ENCODE peak calls at places on chromosomes 1 and 21, in seven cellular contexts. X is left ventricle myocardium inferior, Q is choroid plexus epithelial cell, S is sigmoid colon, M is adrenal gland, T is OCI-LY7, U is fibroblast of lung. C is an unnamed sample.

GRCh38 chr1:27949027-27949426 is 10.7 kb upstream of the XKR8 start:
- DNase-seq in X (no peak), Q (no peak), S (no peak), M (no peak), T (no peak), U (no peak), C (no peak)

GRCh38 chr1:158833269-158833668 is 2.1 kb downstream of the MNDA start:
- DNase-seq in X (no peak), Q (no peak), S (no peak), M (no peak), T (no peak), U (no peak), C (no peak)

GRCh38 chr1:67843746-67844145 is 10.5 kb upstream of the GNG12 start:
- DNase-seq in X (no peak), Q (no peak), S (no peak), M (no peak), T (no peak), U (peak), C (no peak)

GRCh38 chr1:169527461-169528213 is 41.9 kb upstream of the SLC19A2 start:
- DNase-seq in X (no peak), Q (peak), S (no peak), M (peak), T (no peak), U (peak), C (peak)

GRCh38 chr1:207867136-207868081 is 43.5 kb downstream of the CD34 start:
- DNase-seq in X (peak), Q (no peak), S (peak), M (peak), T (no peak), U (no peak), C (no peak)

GRCh38 chr21:32483293-32483595 is 70.7 kb downstream of the EVA1C start:
- DNase-seq in X (no peak), Q (no peak), S (no peak), M (no peak), T (no peak), U (no peak), C (no peak)

GRCh38 chr1:101105877-101106276 is 80.3 kb upstream of the DPH5 start:
- DNase-seq in X (no peak), Q (peak), S (no peak), M (no peak), T (no peak), U (peak), C (no peak)

GRCh38 chr21:41611966-41612606 is 104.1 kb upstream of the TMPRSS2 start:
- DNase-seq in X (no peak), Q (peak), S (peak), M (no peak), T (peak), U (peak), C (no peak)

GRCh38 chr21:37378700-37379139 is 12.1 kb downstream of the DYRK1A start:
- DNase-seq in X (no peak), Q (no peak), S (no peak), M (no peak), T (no peak), U (no peak), C (no peak)

GRCh38 chr1:212595787-212596714 is 12.5 kb upstream of the ATF3 start:
- DNase-seq in X (no peak), Q (peak), S (no peak), M (no peak), T (peak), U (peak), C (peak)

GRCh38 chr1:32771561-32772280 is 45.4 kb downstream of the YARS1 start:
- DNase-seq in X (no peak), Q (no peak), S (no peak), M (no peak), T (no peak), U (no peak), C (no peak)

GRCh38 chr1:151852733-151853132 is 779 bp downstream of the THEM5 start:
- DNase-seq in X (no peak), Q (no peak), S (no peak), M (no peak), T (no peak), U (no peak), C (no peak)

GRCh38 chr1:161198206-161198876 is 513 bp downstream of the ADAMTS4 start:
- DNase-seq in X (peak), Q (peak), S (peak), M (no peak), T (no peak), U (no peak), C (no peak)

GRCh38 chr1:37593726-37594125 is 2.0 kb downstream of the GNL2 start:
- DNase-seq in X (no peak), Q (no peak), S (no peak), M (no peak), T (no peak), U (no peak), C (no peak)

GRCh38 chr1:8276173-8276914 is 41.6 kb upstream of the SLC45A1 start:
- DNase-seq in X (no peak), Q (no peak), S (no peak), M (no peak), T (peak), U (no peak), C (no peak)

GRCh38 chr1:210407887-210408252 is 79.2 kb downstream of the HHAT start:
- DNase-seq in X (no peak), Q (no peak), S (no peak), M (no peak), T (no peak), U (no peak), C (no peak)

GRCh38 chr1:153441238-153441755 is 19.2 kb downstream of the S100A7 start:
- DNase-seq in X (no peak), Q (no peak), S (no peak), M (no peak), T (no peak), U (no peak), C (no peak)

GRCh38 chr1:43270421-43271095 is 775 bp downstream of the TMEM125 start:
- DNase-seq in X (no peak), Q (peak), S (peak), M (no peak), T (peak), U (peak), C (no peak)

GRCh38 chr1:101745549-101745948 is 251.2 kb downstream of the OLFM3 start:
- DNase-seq in X (no peak), Q (no peak), S (no peak), M (no peak), T (no peak), U (no peak), C (no peak)

GRCh38 chr1:180898441-180899219 is 14.1 kb upstream of the KIAA1614 start:
- DNase-seq in X (no peak), Q (no peak), S (no peak), M (no peak), T (no peak), U (no peak), C (no peak)

GRCh38 chr1:107669996-107670395 is 295.0 kb downstream of the VAV3 start:
- DNase-seq in X (peak), Q (peak), S (peak), M (peak), T (no peak), U (peak), C (no peak)

GRCh38 chr1:225835752-225836151 is 25.8 kb downstream of the EPHX1 start:
- DNase-seq in X (peak), Q (peak), S (peak), M (peak), T (no peak), U (peak), C (no peak)

GRCh38 chr1:151993084-151993733 is 450 bp downstream of the S100A10 start:
- DNase-seq in X (peak), Q (no peak), S (peak), M (peak), T (peak), U (peak), C (no peak)

GRCh38 chr1:6800728-6801127 is 15.5 kb downstream of the CAMTA1 start:
- DNase-seq in X (no peak), Q (peak), S (no peak), M (no peak), T (no peak), U (peak), C (peak)

GRCh38 chr21:28884976-28885852 is 107.5 kb downstream of the LTN1 start:
- DNase-seq in X (peak), Q (peak), S (peak), M (peak), T (peak), U (peak), C (peak)

GRCh38 chr1:232984577-232985425 is 34.4 kb downstream of the NTPCR start:
- DNase-seq in X (no peak), Q (no peak), S (no peak), M (no peak), T (no peak), U (no peak), C (no peak)

GRCh38 chr21:29938968-29939858 is 583 bp downstream of the GRIK1 start:
- DNase-seq in X (no peak), Q (peak), S (peak), M (no peak), T (no peak), U (peak), C (no peak)

GRCh38 chr21:35849131-35849530 is 211.2 kb downstream of the SETD4 start:
- DNase-seq in X (no peak), Q (peak), S (no peak), M (no peak), T (no peak), U (peak), C (no peak)

GRCh38 chr1:36778773-36779172 is 255.5 kb downstream of the GRIK3 start:
- DNase-seq in X (no peak), Q (no peak), S (no peak), M (no peak), T (no peak), U (no peak), C (no peak)

GRCh38 chr1:99728494-99729235 is 37.8 kb downstream of the FRRS1 start:
- DNase-seq in X (no peak), Q (peak), S (no peak), M (no peak), T (peak), U (peak), C (no peak)

GRCh38 chr1:61079276-61079897 is 3.0 kb upstream of the NFIA start:
- DNase-seq in X (no peak), Q (no peak), S (no peak), M (no peak), T (no peak), U (no peak), C (no peak)

GRCh38 chr1:61079898-61080336 is 2.4 kb upstream of the NFIA start:
- DNase-seq in X (peak), Q (peak), S (peak), M (peak), T (no peak), U (peak), C (peak)

GRCh38 chr1:61077676-61078521 is 4.5 kb upstream of the NFIA start:
- DNase-seq in X (peak), Q (peak), S (peak), M (peak), T (peak), U (peak), C (peak)

GRCh38 chr1:61076728-61077675 is 5.4 kb upstream of the NFIA start:
- DNase-seq in X (peak), Q (peak), S (peak), M (peak), T (peak), U (peak), C (peak)

DNA sequence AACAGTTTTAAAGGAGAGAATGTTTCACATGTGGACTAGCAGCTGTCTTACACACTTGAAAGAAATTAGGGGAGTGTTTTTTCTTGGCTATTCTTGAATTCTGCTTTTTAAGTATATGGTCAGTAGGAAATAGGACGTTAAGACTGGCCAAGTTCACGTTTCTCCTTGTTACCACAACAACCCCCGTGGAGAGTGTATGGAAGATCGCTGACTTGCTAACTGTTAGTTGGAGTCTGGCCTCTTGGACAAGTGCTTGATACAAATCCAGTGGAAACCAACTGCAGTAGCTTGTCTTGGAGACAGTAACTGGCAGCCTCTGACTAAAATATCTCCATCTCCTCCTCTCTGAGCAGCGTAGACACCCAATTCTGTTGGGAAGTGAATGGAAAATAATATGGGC is 3.8 kb upstream of the NFIA start:
- DNase-seq in X (no peak), Q (peak), S (no peak), M (no peak), T (peak), U (peak), C (no peak)
- H3K4me3 ChIP-seq in X (peak), Q (no peak), S (no peak), M (no peak), T (peak), U (peak), C (peak)

DNA sequence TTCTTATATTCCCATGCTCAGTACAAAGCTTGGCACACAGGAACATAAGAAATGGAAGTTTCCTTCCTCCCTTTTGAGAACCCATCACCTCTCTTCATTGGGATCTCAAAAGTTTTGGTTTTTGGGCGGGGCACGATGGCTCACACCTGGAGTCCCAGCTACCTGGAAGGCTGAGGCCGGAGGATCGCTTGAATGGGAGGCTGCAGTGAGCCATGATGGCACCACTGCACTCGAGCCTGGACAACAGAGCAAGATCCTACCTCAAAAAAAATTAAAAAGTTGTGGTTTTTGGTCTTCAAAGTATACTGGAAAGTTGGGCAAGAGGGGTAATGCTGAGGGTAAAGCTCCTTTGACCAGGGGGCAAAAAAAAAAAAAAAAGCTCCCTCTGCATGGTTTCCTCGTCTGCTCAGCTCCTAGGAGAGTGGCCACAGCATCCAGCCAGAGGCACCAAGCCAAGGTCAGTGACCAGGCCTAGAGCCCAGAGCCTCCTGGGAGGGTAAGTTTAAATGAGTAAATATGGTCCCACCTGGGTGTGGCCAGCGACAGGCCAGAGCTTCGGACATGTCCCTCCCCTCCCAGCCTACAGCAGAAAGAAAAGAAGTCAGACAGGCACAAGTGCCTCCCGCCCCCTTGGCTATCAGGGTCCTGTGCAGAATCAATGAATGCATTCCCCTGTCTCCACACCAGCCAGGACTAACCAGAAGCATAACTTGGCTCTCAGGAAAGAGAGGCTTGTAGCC is 5.0 kb downstream of the MEF2D start:
- DNase-seq in X (peak), Q (no peak), S (peak), M (peak), T (peak), U (no peak), C (no peak)
- H3K4me3 ChIP-seq in X (peak), Q (no peak), S (no peak), M (no peak), T (peak), U (no peak), C (no peak)

DNA sequence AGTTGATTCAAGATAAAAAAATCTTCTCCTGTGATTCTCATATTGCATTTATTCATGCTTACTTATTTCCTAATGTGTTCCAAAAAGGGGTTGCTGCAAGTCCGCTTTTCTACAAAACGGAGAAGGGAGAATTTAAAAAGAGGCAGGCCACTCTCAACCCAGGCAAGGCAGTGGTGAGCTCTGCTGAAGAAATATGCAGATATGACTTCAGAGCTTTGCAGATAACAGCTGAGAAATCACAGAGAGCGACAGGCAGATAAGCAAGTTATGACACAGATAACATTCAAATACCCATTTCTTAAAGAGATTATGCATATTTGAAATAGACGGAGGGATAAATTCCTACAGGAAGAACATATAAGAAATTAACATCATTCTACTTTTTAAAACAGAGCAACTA is 79.9 kb downstream of the TBX19 start:
- DNase-seq in X (no peak), Q (no peak), S (no peak), M (no peak), T (no peak), U (peak), C (no peak)
- H3K4me3 ChIP-seq in X (no peak), Q (no peak), S (no peak), M (no peak), T (no peak), U (no peak), C (no peak)

GRCh38 chr1:81453971-81454370 is 346.8 kb upstream of the ADGRL2 start:
- DNase-seq in X (no peak), Q (no peak), S (no peak), M (no peak), T (no peak), U (no peak), C (no peak)
- H3K4me3 ChIP-seq in X (no peak), Q (no peak), S (no peak), M (no peak), T (no peak), U (no peak), C (no peak)

GRCh38 chr1:116290920-116291465 is 82.1 kb upstream of the ATP1A1 start:
- DNase-seq in X (no peak), Q (no peak), S (no peak), M (no peak), T (no peak), U (no peak), C (no peak)

GRCh38 chr1:116288201-116288598 is 84.8 kb upstream of the ATP1A1 start:
- DNase-seq in X (no peak), Q (no peak), S (no peak), M (no peak), T (peak), U (no peak), C (no peak)

GRCh38 chr1:116287341-116288200 is 85.5 kb upstream of the ATP1A1 start:
- DNase-seq in X (no peak), Q (no peak), S (no peak), M (no peak), T (no peak), U (no peak), C (no peak)

GRCh38 chr1:116290085-116290670 is 82.9 kb upstream of the ATP1A1 start:
- DNase-seq in X (no peak), Q (no peak), S (no peak), M (peak), T (no peak), U (no peak), C (no peak)

GRCh38 chr1:116289219-116289618 is 83.8 kb upstream of the ATP1A1 start:
- DNase-seq in X (no peak), Q (no peak), S (no peak), M (no peak), T (no peak), U (no peak), C (no peak)
- H3K4me3 ChIP-seq in X (no peak), Q (no peak), S (no peak), M (no peak), T (no peak), U (no peak), C (no peak)

DNA sequence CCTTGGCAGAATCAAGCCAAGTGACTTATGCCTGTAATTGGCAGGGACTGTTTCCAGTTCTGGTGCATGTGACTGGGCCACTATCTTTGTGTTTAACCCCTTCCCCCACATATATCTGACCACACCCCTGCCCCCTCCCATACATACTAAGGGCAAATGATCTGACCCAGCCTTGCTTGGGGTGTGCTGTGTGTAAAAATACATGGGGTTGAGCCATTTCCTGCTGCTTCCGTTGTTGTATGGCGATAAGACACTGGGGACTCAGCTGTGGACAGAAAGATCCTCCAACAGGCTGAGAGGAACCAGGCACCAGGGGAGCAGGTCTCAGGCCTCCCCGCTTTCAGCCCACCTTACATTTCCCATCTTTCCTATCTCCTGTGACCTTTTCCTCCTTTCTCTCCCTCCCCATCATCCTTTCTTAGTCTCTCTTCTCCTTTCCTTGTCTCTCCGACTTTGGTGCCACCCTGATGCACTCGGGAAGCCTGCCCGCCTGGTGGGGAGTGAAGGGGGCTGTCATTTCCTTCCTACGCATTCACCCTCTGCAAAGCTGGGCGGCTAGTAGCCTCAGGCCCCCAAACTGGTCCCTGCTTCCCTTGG is 39.7 kb downstream of the TMCC2 start:
- DNase-seq in X (no peak), Q (no peak), S (no peak), M (no peak), T (no peak), U (no peak), C (no peak)
- H3K4me3 ChIP-seq in X (no peak), Q (no peak), S (no peak), M (no peak), T (no peak), U (no peak), C (no peak)